ENCODE peak calls at places on chromosomes 7 and 10, in six cellular contexts. H is T-cell; A is kidney tubule cell; Z is GM12864; M is A549; E is stimulated activated naive CD8-positive, alpha-beta T cell treated with anti-CD3 and anti-CD28 coated beads, Interleukin-15, Interleukin-2, amounts not matched to agents 100 U/mL and 50 U/mL, for 24 hours. Q is an unnamed sample.

GRCh38 chr7:75617634-75618234 is 121.0 kb downstream of the HIP1 start:
- DNase-seq in E (peak; percentile 65), H (peak; percentile 32), M (peak; percentile 38), A (no peak), Z (no peak), Q (no peak)

GRCh38 chr10:28282341-28282740 is 20.5 kb downstream of the MPP7 start:
- DNase-seq in E (no peak), Z (no peak), H (no peak), A (no peak), M (no peak), Q (no peak)

GRCh38 chr7:503575-504111 is 16.0 kb downstream of the PDGFA start:
- DNase-seq in A (peak; percentile 98), E (no peak), H (no peak), M (peak; percentile 78), Z (no peak), Q (no peak)

GRCh38 chr10:723973-724372 is 34.5 kb upstream of the DIP2C start:
- DNase-seq in M (no peak), Z (no peak), A (no peak), E (no peak), H (no peak), Q (no peak)

GRCh38 chr7:936131-937054 is 18.1 kb downstream of the ADAP1 start:
- DNase-seq in A (peak; percentile 45), E (peak; percentile 69), H (no peak), Z (peak; percentile 76), M (peak; percentile 48), Q (no peak)

GRCh38 chr7:140050100-140050499 is 12.7 kb downstream of the PARP12 start:
- DNase-seq in H (no peak), E (no peak), A (no peak), Z (no peak), M (no peak), Q (no peak)

GRCh38 chr10:100528123-100528884 is 1.4 kb downstream of the NDUFB8 start:
- DNase-seq in E (no peak), A (no peak), M (no peak), Z (no peak), H (no peak), Q (no peak)

GRCh38 chr7:43077732-43078391 is 34.6 kb upstream of the HECW1 start:
- DNase-seq in H (no peak), M (peak; percentile 20), A (no peak), Z (no peak), E (peak; percentile 7), Q (no peak)

GRCh38 chr7:55570939-55571338 is 1.4 kb downstream of the VOPP1 start:
- DNase-seq in Z (no peak), E (no peak), A (peak; percentile 86), H (no peak), M (no peak), Q (no peak)

GRCh38 chr7:41832936-41833335 is 130.0 kb upstream of the INHBA start:
- DNase-seq in H (no peak), M (no peak), A (peak; percentile 44), Z (no peak), E (no peak), Q (no peak)

GRCh38 chr10:102410427-102411073 is 8.0 kb downstream of the PSD start:
- DNase-seq in E (peak; percentile 72), H (peak; percentile 59), A (no peak), Z (no peak), M (no peak), Q (no peak)

GRCh38 chr7:78578701-78579100 is 780.1 kb downstream of the PHTF2 start:
- DNase-seq in E (no peak), A (no peak), M (no peak), H (no peak), Z (no peak), Q (no peak)

Q was measured in endothelial cell.